ENCODE peak calls at places on chromosomes 16 and 17, in nine cellular contexts. H, C, Z, T, S, Q, M, E and D are unnamed samples.
A peak's percentile ranks its signal among the peaks of the same experiment; 100 is the strongest.

GRCh38 chr17:78992542-78993212 is 13.0 kb upstream of the LGALS3BP start:
- DNase-seq in H (no peak), C (no peak), Z (no peak), T (no peak), S (no peak), Q (peak; percentile 15), M (no peak), E (no peak), D (no peak)

GRCh38 chr17:42361781-42362186 is 26.5 kb downstream of the STAT3 start:
- DNase-seq in H (no peak), C (no peak), Z (no peak), T (no peak), S (no peak), Q (no peak), M (no peak), E (no peak), D (no peak)

GRCh38 chr16:450385-450784 is 24.9 kb downstream of the RAB11FIP3 start:
- DNase-seq in H (no peak), C (no peak), Z (no peak), T (no peak), S (no peak), Q (no peak), M (no peak), E (no peak), D (no peak)

GRCh38 chr17:37447641-37448040 is 41.0 kb downstream of the TADA2A start:
- DNase-seq in H (no peak), C (peak; percentile 54), Z (no peak), T (no peak), S (no peak), Q (no peak), M (peak; percentile 47), E (no peak), D (no peak)

GRCh38 chr16:85330694-85331188 is 218.5 kb upstream of the CIBAR2 start:
- DNase-seq in H (peak; percentile 69), C (peak; percentile 84), Z (no peak), T (peak; percentile 62), S (no peak), Q (no peak), M (peak; percentile 61), E (no peak), D (no peak)

GRCh38 chr17:57395721-57396321 is 139.5 kb downstream of the MSI2 start:
- DNase-seq in H (no peak), C (no peak), Z (no peak), T (no peak), S (no peak), Q (no peak), M (no peak), E (no peak), D (no peak)

GRCh38 chr17:46719889-46720288 is 98.6 kb downstream of the WNT3 start:
- DNase-seq in H (no peak), C (no peak), Z (no peak), T (no peak), S (no peak), Q (no peak), M (no peak), E (no peak), D (no peak)

GRCh38 chr16:24701521-24701951 is 27.9 kb upstream of the TNRC6A start:
- DNase-seq in H (no peak), C (peak; percentile 39), Z (no peak), T (no peak), S (no peak), Q (no peak), M (no peak), E (no peak), D (no peak)

GRCh38 chr16:24478401-24478800 is 61.0 kb upstream of the RBBP6 start:
- DNase-seq in H (no peak), C (no peak), Z (no peak), T (no peak), S (no peak), Q (no peak), M (no peak), E (no peak), D (no peak)

GRCh38 chr16:10368984-10369551 is 16.8 kb upstream of the ATF7IP2 start:
- DNase-seq in H (no peak), C (no peak), Z (no peak), T (no peak), S (no peak), Q (no peak), M (no peak), E (no peak), D (no peak)

GRCh38 chr17:60231691-60232090 is 81.9 kb downstream of the CA4 start:
- DNase-seq in H (no peak), C (peak; percentile 23), Z (no peak), T (no peak), S (no peak), Q (no peak), M (no peak), E (no peak), D (no peak)

GRCh38 chr17:60230358-60230757 is 80.6 kb downstream of the CA4 start:
- DNase-seq in H (no peak), C (no peak), Z (no peak), T (no peak), S (no peak), Q (no peak), M (no peak), E (no peak), D (no peak)

GRCh38 chr17:60229189-60229802 is 79.5 kb downstream of the CA4 start:
- DNase-seq in H (no peak), C (peak; percentile 9), Z (no peak), T (no peak), S (no peak), Q (no peak), M (no peak), E (no peak), D (no peak)

DNA sequence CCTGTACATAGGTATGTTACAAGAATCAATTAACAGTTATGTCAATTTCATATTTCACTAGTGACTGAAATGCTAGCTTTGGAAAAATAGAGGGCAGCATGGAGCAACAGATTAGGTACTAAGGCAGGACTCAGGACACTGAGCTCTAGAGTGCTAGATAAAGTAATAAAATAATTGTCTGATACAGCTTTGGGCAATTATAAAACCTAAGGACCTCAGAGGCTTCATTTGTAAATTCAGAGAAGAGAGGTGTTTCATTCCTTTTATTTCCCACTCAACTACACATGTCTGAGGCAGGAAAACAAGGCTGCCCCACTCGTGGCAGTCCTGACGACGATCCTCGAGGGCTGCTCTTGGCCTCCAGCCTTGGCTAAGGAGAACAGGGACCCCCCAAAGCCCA is 81.5 kb downstream of the CA4 start:
- DNase-seq in H (no peak), C (peak; percentile 39), Z (no peak), T (no peak), S (no peak), Q (no peak), M (peak; percentile 8), E (no peak), D (no peak)
- TF ChIP-seq CTCF in H (peak; percentile 20), C (peak; percentile 54), Z (peak; percentile 40), T (peak; percentile 63), S (no peak), Q (peak; percentile 58), M (peak; percentile 65), E (peak; percentile 54), D (no peak)

GRCh38 chr16:53821957-53822625 is 118.1 kb downstream of the FTO start:
- DNase-seq in H (no peak), C (peak; percentile 77), Z (no peak), T (peak; percentile 44), S (no peak), Q (no peak), M (peak; percentile 68), E (no peak), D (no peak)
- TF ChIP-seq CTCF in H (no peak), C (peak; percentile 15), Z (no peak), T (peak; percentile 34), S (no peak), Q (no peak), M (no peak), E (peak; percentile 36), D (no peak)

GRCh38 chr17:48262982-48263586 is 155.5 kb downstream of the SNX11 start:
- DNase-seq in H (no peak), C (peak; percentile 42), Z (no peak), T (no peak), S (no peak), Q (no peak), M (peak; percentile 18), E (no peak), D (no peak)
- TF ChIP-seq CTCF in H (peak; percentile 52), C (peak; percentile 52), Z (peak; percentile 54), T (peak; percentile 54), S (peak; percentile 68), Q (peak; percentile 13), M (peak; percentile 62), E (peak; percentile 68), D (no peak)

GRCh38 chr16:74973304-74973703 is 11.6 kb downstream of the WDR59 start:
- DNase-seq in H (no peak), C (no peak), Z (no peak), T (no peak), S (no peak), Q (no peak), M (no peak), E (no peak), D (no peak)
- TF ChIP-seq CTCF in H (no peak), C (no peak), Z (no peak), T (no peak), S (no peak), Q (no peak), M (no peak), E (no peak), D (no peak)